ENCODE peak calls at places on chromosome 3, in six cellular contexts. N is hepatocyte; P is tibial artery; L is RWPE1; U is neural progenitor cell; K is CD4-positive, CD25-positive, alpha-beta regulatory T cell. Y is an unnamed sample.

GRCh38 chr3:79368403-79368802 is 399.4 kb downstream of the ROBO1 start:
- DNase-seq in K (no peak), U (no peak), L (no peak), P (no peak), N (no peak), Y (no peak)

GRCh38 chr3:132822266-132822665 is 100.1 kb upstream of the NPHP3 start:
- DNase-seq in L (no peak), U (no peak), P (no peak), K (no peak), N (no peak), Y (no peak)

GRCh38 chr3:123861081-123861836 is 22.9 kb downstream of the MYLK start:
- DNase-seq in N (no peak), P (no peak), U (no peak), L (no peak), K (no peak), Y (no peak)

GRCh38 chr3:129911261-129911861 is 17.9 kb upstream of the TMCC1 start:
- DNase-seq in P (peak; percentile 27), L (no peak), N (no peak), K (no peak), U (no peak), Y (no peak)

GRCh38 chr3:20101041-20101440 is 60.8 kb downstream of the KAT2B start:
- DNase-seq in K (no peak), U (no peak), L (no peak), N (no peak), P (no peak), Y (no peak)

GRCh38 chr3:59374812-59375211 is 325.0 kb upstream of the CFAP20DC start:
- DNase-seq in P (no peak), U (peak; percentile 48), L (no peak), K (no peak), N (no peak), Y (no peak)

GRCh38 chr3:186060222-186060621 is 48.7 kb downstream of the ETV5 start:
- DNase-seq in K (no peak), P (no peak), N (no peak), U (no peak), L (no peak), Y (no peak)

GRCh38 chr3:4720316-4721075 is 227.3 kb downstream of the ITPR1 start:
- DNase-seq in L (peak; percentile 34), N (peak; percentile 70), K (no peak), U (peak; percentile 67), P (peak; percentile 85), Y (no peak)

GRCh38 chr3:42895332-42895868 is 10.5 kb upstream of the ZNF662 start:
- DNase-seq in U (no peak), P (no peak), L (no peak), N (no peak), K (no peak), Y (no peak)

GRCh38 chr3:49495016-49495415 is 24.9 kb downstream of the DAG1 start:
- DNase-seq in U (no peak), P (no peak), L (no peak), K (no peak), N (no peak), Y (no peak)

GRCh38 chr3:41710646-41711388 is 251.1 kb downstream of the ULK4 start:
- DNase-seq in P (no peak), N (no peak), L (no peak), K (no peak), U (peak; percentile 25), Y (no peak)

GRCh38 chr3:171115667-171116066 is 89.1 kb upstream of the SLC2A2 start:
- DNase-seq in P (no peak), U (peak; percentile 11), N (no peak), K (no peak), L (no peak), Y (no peak)

GRCh38 chr3:60246361-60246760 is 1004.9 kb downstream of the FHIT start:
- DNase-seq in K (no peak), P (no peak), U (no peak), N (no peak), L (no peak), Y (no peak)

GRCh38 chr3:46672349-46672695 is 21.2 kb downstream of the ALS2CL start:
- DNase-seq in K (no peak), P (peak; percentile 7), U (no peak), L (no peak), N (no peak), Y (no peak)

GRCh38 chr3:184609861-184610365 is 48.3 kb downstream of the EPHB3 start:
- DNase-seq in K (no peak), U (no peak), P (no peak), L (no peak), N (no peak), Y (no peak)

GRCh38 chr3:127692501-127693335 is 20.0 kb downstream of the ABTB1 start:
- DNase-seq in L (no peak), K (no peak), P (no peak), N (no peak), U (no peak), Y (no peak)

GRCh38 chr3:148903941-148904340 is 38.8 kb downstream of the CPA3 start:
- DNase-seq in N (no peak), P (no peak), L (no peak), K (no peak), U (no peak), Y (no peak)

GRCh38 chr3:18124501-18124900 is 300.6 kb downstream of the SATB1 start:
- DNase-seq in P (no peak), L (peak; percentile 26), K (no peak), N (no peak), U (no peak), Y (no peak)

GRCh38 chr3:111315911-111316310 is 226.1 kb upstream of the CD96 start:
- DNase-seq in N (no peak), U (no peak), P (no peak), K (no peak), L (no peak), Y (no peak)

GRCh38 chr3:140206196-140207040 is 271.4 kb downstream of the CLSTN2 start:
- DNase-seq in P (no peak), U (peak; percentile 77), K (no peak), L (peak; percentile 43), N (peak; percentile 69), Y (no peak)

GRCh38 chr3:184229424-184230080 is at the start of gene VWA5B2:
- DNase-seq in U (peak; percentile 94), L (peak; percentile 66), P (no peak), N (peak; percentile 89), K (peak; percentile 68), Y (peak; percentile 61)

GRCh38 chr3:58038675-58039302 is 30.6 kb downstream of the FLNB start:
- DNase-seq in U (no peak), K (no peak), P (no peak), L (no peak), N (no peak), Y (no peak)

GRCh38 chr3:45124379-45124778 is 21.8 kb downstream of the CDCP1 start:
- DNase-seq in P (no peak), K (no peak), U (no peak), L (peak; percentile 50), N (no peak), Y (no peak)

GRCh38 chr3:62027796-62028195 is 345.6 kb downstream of the FEZF2 start:
- DNase-seq in U (no peak), L (no peak), K (no peak), N (no peak), P (no peak), Y (no peak)
- H3K27ac ChIP-seq in U (no peak overlapping the region), L (no peak overlapping the region), K (no peak overlapping the region), N (no peak overlapping the region), P (no peak overlapping the region), Y (no peak overlapping the region)

GRCh38 chr3:192494176-192494575 is 233.2 kb downstream of the FGF12 start:
- DNase-seq in K (no peak), U (no peak), N (no peak), P (no peak), L (no peak), Y (no peak)
- H3K27ac ChIP-seq in K (no peak overlapping the region), U (no peak overlapping the region), N (no peak overlapping the region), P (no peak overlapping the region), L (no peak overlapping the region), Y (no peak overlapping the region)

GRCh38 chr3:61524933-61525332 is 36.4 kb upstream of the PTPRG start:
- DNase-seq in K (no peak), L (no peak), U (no peak), N (no peak), P (no peak), Y (no peak)

GRCh38 chr3:61518590-61518989 is 42.8 kb upstream of the PTPRG start:
- DNase-seq in N (peak; percentile 7), K (no peak), L (no peak), U (no peak), P (no peak), Y (no peak)

GRCh38 chr3:61522064-61522463 is 39.3 kb upstream of the PTPRG start:
- DNase-seq in U (peak; percentile 74), L (no peak), N (no peak), K (no peak), P (no peak), Y (no peak)

GRCh38 chr3:61522629-61523028 is 38.7 kb upstream of the PTPRG start:
- DNase-seq in L (no peak), P (no peak), U (no peak), N (no peak), K (no peak), Y (no peak)

DNA sequence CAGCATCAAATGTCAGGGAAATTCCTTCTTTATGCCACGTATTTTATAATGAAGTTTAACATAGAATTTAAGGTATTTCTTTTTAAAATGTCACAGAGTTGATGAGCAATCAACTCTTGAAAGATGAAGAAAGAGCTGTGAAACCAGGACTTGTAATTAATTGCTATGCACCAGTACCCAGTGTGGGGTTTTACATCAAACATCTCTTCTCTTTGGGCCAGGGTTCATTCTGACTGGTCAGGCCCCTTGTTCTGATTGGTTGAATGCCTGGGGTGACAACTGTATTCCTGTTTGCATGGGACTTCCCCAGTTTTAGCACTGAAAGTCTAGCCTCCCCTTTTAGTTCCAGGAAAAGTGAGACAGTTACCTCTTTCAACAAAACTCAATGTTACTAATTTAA is 40.1 kb upstream of the PTPRG start:
- DNase-seq in P (no peak), K (no peak), U (no peak), N (no peak), L (no peak), Y (no peak)
- H3K27ac ChIP-seq in P (no peak overlapping the region), K (no peak overlapping the region), U (no peak overlapping the region), N (no peak overlapping the region), L (no peak overlapping the region), Y (no peak overlapping the region)

GRCh38 chr3:160475889-160476288 is 26.3 kb upstream of the TRIM59 start:
- DNase-seq in U (no peak), L (no peak), P (no peak), K (no peak), N (no peak), Y (no peak)

GRCh38 chr3:160475153-160475552 is 25.6 kb upstream of the TRIM59 start:
- DNase-seq in L (no peak), N (no peak), K (no peak), U (no peak), P (no peak), Y (no peak)

GRCh38 chr3:160473978-160474377 is 24.4 kb upstream of the TRIM59 start:
- DNase-seq in U (no peak), L (peak; percentile 82), K (no peak), N (no peak), P (no peak), Y (no peak)

GRCh38 chr3:160473233-160473632 is 23.6 kb upstream of the TRIM59 start:
- DNase-seq in P (no peak), N (no peak), L (no peak), U (no peak), K (no peak), Y (no peak)

GRCh38 chr3:160474416-160474838 is 24.8 kb upstream of the TRIM59 start:
- DNase-seq in L (no peak), K (no peak), U (no peak), N (no peak), P (no peak), Y (no peak)
- H3K27ac ChIP-seq in L (no peak overlapping the region), K (no peak overlapping the region), U (no peak overlapping the region), N (no peak overlapping the region), P (no peak overlapping the region), Y (no peak overlapping the region)

Y was measured in CD8-positive, alpha-beta T cell.